ENCODE peak calls at places on chromosome 11, in six cellular contexts. One of them, this sample, is unnamed.

GRCh38 chr11:70065318-70066135 is 12.6 kb upstream of the ANO1 start:
- DNase-seq in pancreas: no peak
- DNase-seq in ovary: no peak
- DNase-seq in CD8-positive, alpha-beta T cell: no peak
- DNase-seq in CD8-positive, alpha-beta memory T cell: no peak
- DNase-seq in mesendoderm: peak
- DNase-seq in this sample: no peak

GRCh38 chr11:75437966-75438659 is 5.1 kb upstream of the KLHL35 start:
- DNase-seq in pancreas: no peak
- DNase-seq in ovary: no peak
- DNase-seq in CD8-positive, alpha-beta T cell: no peak
- DNase-seq in CD8-positive, alpha-beta memory T cell: no peak
- DNase-seq in mesendoderm: no peak
- DNase-seq in this sample: no peak

GRCh38 chr11:70772950-70773349 is 374.6 kb downstream of the CTTN start:
- DNase-seq in pancreas: no peak
- DNase-seq in ovary: no peak
- DNase-seq in CD8-positive, alpha-beta T cell: no peak
- DNase-seq in CD8-positive, alpha-beta memory T cell: no peak
- DNase-seq in mesendoderm: peak
- DNase-seq in this sample: no peak

GRCh38 chr11:128472128-128473110 is 114.9 kb downstream of the ETS1 start:
- DNase-seq in pancreas: no peak
- DNase-seq in ovary: no peak
- DNase-seq in CD8-positive, alpha-beta T cell: peak
- DNase-seq in CD8-positive, alpha-beta memory T cell: no peak
- DNase-seq in mesendoderm: no peak
- DNase-seq in this sample: no peak

GRCh38 chr11:127656266-127656879 is 655.8 kb upstream of the KIRREL3 start:
- DNase-seq in pancreas: no peak
- DNase-seq in ovary: no peak
- DNase-seq in CD8-positive, alpha-beta T cell: no peak
- DNase-seq in CD8-positive, alpha-beta memory T cell: no peak
- DNase-seq in mesendoderm: peak
- DNase-seq in this sample: no peak

GRCh38 chr11:121241300-121242176 is 51.0 kb upstream of the SC5D start:
- DNase-seq in pancreas: no peak
- DNase-seq in ovary: no peak
- DNase-seq in CD8-positive, alpha-beta T cell: no peak
- DNase-seq in CD8-positive, alpha-beta memory T cell: no peak
- DNase-seq in mesendoderm: no peak
- DNase-seq in this sample: no peak

GRCh38 chr11:8720868-8721739 is 38.5 kb downstream of the RPL27A start:
- DNase-seq in pancreas: no peak
- DNase-seq in ovary: no peak
- DNase-seq in CD8-positive, alpha-beta T cell: no peak
- DNase-seq in CD8-positive, alpha-beta memory T cell: no peak
- DNase-seq in mesendoderm: peak
- DNase-seq in this sample: no peak

GRCh38 chr11:117384045-117384444 is 56.4 kb downstream of the CEP164 start:
- DNase-seq in pancreas: no peak
- DNase-seq in ovary: no peak
- DNase-seq in CD8-positive, alpha-beta T cell: no peak
- DNase-seq in CD8-positive, alpha-beta memory T cell: no peak
- DNase-seq in mesendoderm: no peak
- DNase-seq in this sample: no peak

DNA sequence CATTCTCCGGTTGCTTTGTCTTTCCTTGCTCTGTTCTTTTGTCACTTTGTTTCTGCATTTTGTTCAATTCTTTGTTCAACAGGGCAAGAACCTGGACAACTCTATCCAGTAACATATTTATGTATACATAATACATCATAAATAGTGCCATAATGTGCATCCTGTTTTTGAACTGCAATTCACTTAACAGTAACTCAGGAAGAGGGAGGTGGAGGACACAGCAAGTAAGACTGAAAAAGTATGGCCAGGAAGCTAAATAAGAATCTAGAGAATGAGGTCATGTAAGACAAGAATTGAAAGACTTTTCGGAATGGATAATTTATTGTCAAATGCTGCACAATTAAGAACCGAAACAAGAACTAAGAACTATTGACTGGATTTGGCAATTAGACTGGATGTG is 29.2 kb upstream of the CHORDC1 start:
- DNase-seq in pancreas: no peak
- DNase-seq in ovary: no peak
- DNase-seq in CD8-positive, alpha-beta T cell: no peak
- DNase-seq in CD8-positive, alpha-beta memory T cell: no peak
- DNase-seq in mesendoderm: no peak
- DNase-seq in this sample: no peak
- H3K4me3 ChIP-seq in pancreas: no peak
- H3K4me3 ChIP-seq in ovary: no peak
- H3K4me3 ChIP-seq in CD8-positive, alpha-beta T cell: no peak
- H3K4me3 ChIP-seq in CD8-positive, alpha-beta memory T cell: no peak
- H3K4me3 ChIP-seq in mesendoderm: no peak
- H3K4me3 ChIP-seq in this sample: no peak

GRCh38 chr11:134516529-134516928 is 104.5 kb upstream of the B3GAT1 start:
- DNase-seq in pancreas: no peak
- DNase-seq in ovary: no peak
- DNase-seq in CD8-positive, alpha-beta T cell: no peak
- DNase-seq in CD8-positive, alpha-beta memory T cell: no peak
- DNase-seq in mesendoderm: no peak
- DNase-seq in this sample: no peak

GRCh38 chr11:134515081-134515960 is 103.3 kb upstream of the B3GAT1 start:
- DNase-seq in pancreas: no peak
- DNase-seq in ovary: no peak
- DNase-seq in CD8-positive, alpha-beta T cell: no peak
- DNase-seq in CD8-positive, alpha-beta memory T cell: no peak
- DNase-seq in mesendoderm: no peak
- DNase-seq in this sample: no peak

GRCh38 chr11:134512791-134513538 is 100.9 kb upstream of the B3GAT1 start:
- DNase-seq in pancreas: no peak
- DNase-seq in ovary: no peak
- DNase-seq in CD8-positive, alpha-beta T cell: no peak
- DNase-seq in CD8-positive, alpha-beta memory T cell: no peak
- DNase-seq in mesendoderm: no peak
- DNase-seq in this sample: no peak

GRCh38 chr11:134513585-134514120 is 101.6 kb upstream of the B3GAT1 start:
- DNase-seq in pancreas: no peak
- DNase-seq in ovary: no peak
- DNase-seq in CD8-positive, alpha-beta T cell: no peak
- DNase-seq in CD8-positive, alpha-beta memory T cell: no peak
- DNase-seq in mesendoderm: no peak
- DNase-seq in this sample: no peak

GRCh38 chr11:134514354-134514951 is 102.4 kb upstream of the B3GAT1 start:
- DNase-seq in pancreas: no peak
- DNase-seq in ovary: no peak
- DNase-seq in CD8-positive, alpha-beta T cell: no peak
- DNase-seq in CD8-positive, alpha-beta memory T cell: no peak
- DNase-seq in mesendoderm: no peak
- DNase-seq in this sample: no peak
- H3K4me3 ChIP-seq in pancreas: no peak
- H3K4me3 ChIP-seq in ovary: no peak
- H3K4me3 ChIP-seq in CD8-positive, alpha-beta T cell: no peak
- H3K4me3 ChIP-seq in CD8-positive, alpha-beta memory T cell: no peak
- H3K4me3 ChIP-seq in mesendoderm: no peak
- H3K4me3 ChIP-seq in this sample: no peak

GRCh38 chr11:22774716-22775115 is 54.9 kb downstream of the SVIP start:
- DNase-seq in pancreas: no peak
- DNase-seq in ovary: no peak
- DNase-seq in CD8-positive, alpha-beta T cell: no peak
- DNase-seq in CD8-positive, alpha-beta memory T cell: no peak
- DNase-seq in mesendoderm: no peak
- DNase-seq in this sample: no peak
- H3K4me3 ChIP-seq in pancreas: no peak
- H3K4me3 ChIP-seq in ovary: no peak
- H3K4me3 ChIP-seq in CD8-positive, alpha-beta T cell: no peak
- H3K4me3 ChIP-seq in CD8-positive, alpha-beta memory T cell: no peak
- H3K4me3 ChIP-seq in mesendoderm: no peak
- H3K4me3 ChIP-seq in this sample: no peak

GRCh38 chr11:95680169-95680929 is 109.2 kb downstream of the FAM76B start:
- DNase-seq in pancreas: no peak
- DNase-seq in ovary: no peak
- DNase-seq in CD8-positive, alpha-beta T cell: no peak
- DNase-seq in CD8-positive, alpha-beta memory T cell: no peak
- DNase-seq in mesendoderm: no peak
- DNase-seq in this sample: no peak
- H3K4me3 ChIP-seq in pancreas: no peak
- H3K4me3 ChIP-seq in ovary: no peak
- H3K4me3 ChIP-seq in CD8-positive, alpha-beta T cell: no peak
- H3K4me3 ChIP-seq in CD8-positive, alpha-beta memory T cell: no peak
- H3K4me3 ChIP-seq in mesendoderm: no peak
- H3K4me3 ChIP-seq in this sample: no peak

This sample was measured in esophagus squamous epithelium.